ENCODE peak calls at places on chromosomes 5 and 9, in four cellular contexts. W is CD8-positive, alpha-beta memory T cell; F is progenitor cell of endocrine pancreas; B is SHP77. Q is an unnamed sample.
A peak's percentile ranks its signal among the peaks of the same experiment; 100 is the strongest.

GRCh38 chr9:134381671-134382505 is 55.6 kb downstream of the RXRA start:
- DNase-seq in F (no peak), B (no peak), W (peak; percentile 46), Q (peak; percentile 72)

GRCh38 chr5:61228691-61229280 is 66.5 kb upstream of the SMIM15 start:
- DNase-seq in W (no peak), F (no peak), B (no peak), Q (peak; percentile 56)

GRCh38 chr5:32193591-32193990 is 19.5 kb upstream of the GOLPH3 start:
- DNase-seq in B (peak; percentile 99), F (no peak), W (no peak), Q (no peak)

GRCh38 chr5:14849516-14850294 is 21.9 kb downstream of the ANKH start:
- DNase-seq in F (no peak), B (no peak), W (no peak), Q (no peak)

GRCh38 chr9:113345165-113345564 is 4.2 kb upstream of the BSPRY start:
- DNase-seq in B (no peak), W (no peak), F (no peak), Q (no peak)

GRCh38 chr9:113966394-113966793 is 90.3 kb downstream of the ZNF618 start:
- DNase-seq in B (no peak), W (no peak), F (no peak), Q (no peak)

GRCh38 chr9:16689352-16689938 is 181.0 kb downstream of the BNC2 start:
- DNase-seq in B (peak; percentile 31), W (no peak), F (no peak), Q (no peak)

GRCh38 chr9:126696091-126696763 is 82.5 kb downstream of the LMX1B start:
- DNase-seq in F (no peak), W (no peak), B (no peak), Q (no peak)

GRCh38 chr5:55187370-55187769 is 14.4 kb upstream of the CDC20B start:
- DNase-seq in B (peak; percentile 24), F (no peak), W (no peak), Q (no peak)

GRCh38 chr9:104746285-104746684 is 1.2 kb upstream of the NIPSNAP3A start:
- DNase-seq in F (no peak), W (no peak), B (no peak), Q (no peak)

GRCh38 chr5:122942164-122942914 is 94.2 kb downstream of the PPIC start:
- DNase-seq in F (no peak), W (no peak), B (peak; percentile 73), Q (no peak)

GRCh38 chr5:65535529-65535987 is 27.4 kb downstream of the CENPK start:
- DNase-seq in B (no peak), W (no peak), F (no peak), Q (no peak)

GRCh38 chr9:10396641-10397040 is 216.2 kb downstream of the PTPRD start:
- DNase-seq in F (no peak), W (no peak), B (no peak), Q (no peak)

GRCh38 chr5:134662971-134663370 is 14.4 kb downstream of the SEC24A start:
- DNase-seq in W (no peak), B (no peak), F (no peak), Q (no peak)

GRCh38 chr9:89422151-89422918 is 75.6 kb downstream of the SEMA4D start:
- DNase-seq in B (no peak), W (no peak), F (no peak), Q (peak; percentile 80)

GRCh38 chr5:86679529-86679928 is 61.8 kb downstream of the COX7C start:
- DNase-seq in F (no peak), W (peak; percentile 11), B (peak; percentile 46), Q (no peak)

GRCh38 chr9:130172858-130173461 is 756 bp downstream of the NCS1 start:
- DNase-seq in B (no peak), F (peak; percentile 37), W (no peak), Q (no peak)

GRCh38 chr5:89417990-89418820 is 535.2 kb upstream of the MEF2C start:
- DNase-seq in W (no peak), B (no peak), F (no peak), Q (peak; percentile 1)

GRCh38 chr9:106019702-106020101 is 325.4 kb downstream of the TMEM38B start:
- DNase-seq in B (no peak), F (no peak), W (no peak), Q (no peak)

GRCh38 chr5:64384761-64385160 is 121.1 kb upstream of the RGS7BP start:
- DNase-seq in W (no peak), F (no peak), B (peak; percentile 15), Q (no peak)

GRCh38 chr9:105708405-105708804 is 14.1 kb downstream of the TMEM38B start:
- DNase-seq in B (no peak), W (no peak), F (no peak), Q (no peak)